ENCODE peak calls at places on chromosomes 4 and X, in six cellular contexts. L is WTC11, T is mesothelial cell of epicardium, H is NCI-H1105, C is NCI-H2171 treated with DMSO at 0.1 percent for 48 hours, N is activated T-cell treated with anti-CD3 and anti-CD28 coated beads for 48 hours. Z is an unnamed sample.
A peak's percentile ranks its signal among the peaks of the same experiment; 100 is the strongest.

GRCh38 chr4:152780267-152780811 is 585 bp downstream of the ARFIP1 start:
- DNase-seq in L (no peak), T (no peak), H (no peak), C (no peak), N (no peak), Z (no peak)

GRCh38 chr4:46645092-46645491 is 255.2 kb upstream of the GABRA2 start:
- DNase-seq in L (no peak), T (no peak), H (no peak), C (no peak), N (no peak), Z (no peak)

GRCh38 chr4:151129801-151130200 is 30.4 kb downstream of the RPS3A start:
- DNase-seq in L (no peak), T (no peak), H (no peak), C (no peak), N (no peak), Z (no peak)

GRCh38 chr4:23114538-23114937 is 421.8 kb downstream of the GBA3 start:
- DNase-seq in L (no peak), T (no peak), H (no peak), C (no peak), N (no peak), Z (no peak)

GRCh38 chrX:68938244-68939004 is 109.6 kb downstream of the EFNB1 start:
- DNase-seq in L (no peak), T (peak; percentile 25), H (no peak), C (no peak), N (no peak), Z (no peak)

GRCh38 chr4:54067163-54067562 is 2.8 kb upstream of the CHIC2 start:
- DNase-seq in L (no peak), T (no peak), H (no peak), C (no peak), N (no peak), Z (no peak)

GRCh38 chr4:88908003-88908402 is 149.0 kb downstream of the FAM13A start:
- DNase-seq in L (no peak), T (no peak), H (no peak), C (no peak), N (no peak), Z (no peak)

GRCh38 chr4:157128395-157128794 is 52.4 kb downstream of the GLRB start:
- DNase-seq in L (no peak), T (no peak), H (peak; percentile 4), C (peak; percentile 3), N (no peak), Z (no peak)

GRCh38 chrX:41922694-41923171 is 621 bp downstream of the CASK start:
- DNase-seq in L (peak; percentile 34), T (peak; percentile 45), H (no peak), C (peak; percentile 39), N (no peak), Z (peak; percentile 27)

GRCh38 chr4:152886201-152886600 is 49.9 kb upstream of the FHDC1 start:
- DNase-seq in L (no peak), T (no peak), H (no peak), C (no peak), N (no peak), Z (no peak)

GRCh38 chrX:135988245-135988644 is 3.0 kb downstream of the SLC9A6 start:
- DNase-seq in L (no peak), T (no peak), H (no peak), C (no peak), N (no peak), Z (no peak)

GRCh38 chrX:1248381-1249061 is 20.1 kb upstream of the CSF2RA start:
- DNase-seq in L (peak; percentile 85), T (peak; percentile 42), H (no peak), C (no peak), N (no peak), Z (no peak)

GRCh38 chr4:173057906-173058305 is 110.7 kb upstream of the GALNT7 start:
- DNase-seq in L (no peak), T (no peak), H (no peak), C (no peak), N (no peak), Z (no peak)

GRCh38 chrX:9362529-9362928 is 102.3 kb upstream of the TBL1X start:
- DNase-seq in L (no peak), T (no peak), H (no peak), C (peak; percentile 9), N (no peak), Z (no peak)

GRCh38 chr4:21034728-21035127 is 334.5 kb downstream of the PACRGL start:
- DNase-seq in L (no peak), T (no peak), H (no peak), C (no peak), N (no peak), Z (no peak)

GRCh38 chr4:181601118-181601517 is 642.1 kb upstream of the TENM3 start:
- DNase-seq in L (no peak), T (no peak), H (no peak), C (no peak), N (no peak), Z (no peak)